ENCODE peak calls at places on chromosomes 13 and 19, in four cellular contexts. Q is neural progenitor cell, M is MM.1S, X is HCT116. H is an unnamed sample.

GRCh38 chr19:47790398-47790814 is 11.9 kb downstream of the SELENOW start:
- DNase-seq in M (peak), X (peak), Q (peak), H (peak)

GRCh38 chr19:18967358-18968146 is 26.5 kb upstream of the HOMER3 start:
- DNase-seq in Q (no peak), M (no peak), X (no peak), H (peak)

GRCh38 chr13:57557979-57558529 is 73.5 kb upstream of the PCDH17 start:
- DNase-seq in Q (peak), M (peak), X (no peak), H (peak)

GRCh38 chr13:29465741-29466293 is 129.7 kb downstream of the SLC7A1 start:
- DNase-seq in Q (no peak), X (no peak), M (no peak), H (no peak)

GRCh38 chr13:99208185-99208584 is 7.5 kb downstream of the UBAC2 start:
- DNase-seq in M (no peak), X (no peak), Q (no peak), H (no peak)

GRCh38 chr19:8396563-8397203 is 6.5 kb downstream of the RAB11B start:
- DNase-seq in X (no peak), Q (peak), M (peak), H (peak)

GRCh38 chr19:31534786-31535185 is 185.6 kb upstream of the TSHZ3 start:
- DNase-seq in X (no peak), Q (no peak), M (no peak), H (no peak)

GRCh38 chr19:41694196-41694595 is 6.1 kb upstream of the CEACAM7 start:
- DNase-seq in X (no peak), Q (no peak), M (no peak), H (no peak)

GRCh38 chr13:37648604-37649003 is 50.0 kb upstream of the POSTN start:
- DNase-seq in X (no peak), M (no peak), Q (no peak), H (no peak)

GRCh38 chr13:48600374-48601364 is 53.1 kb upstream of the CYSLTR2 start:
- DNase-seq in M (no peak), Q (no peak), X (no peak), H (no peak)

GRCh38 chr13:84230568-84230967 is 348.3 kb upstream of the SLITRK1 start:
- DNase-seq in M (no peak), X (no peak), Q (no peak), H (peak)

GRCh38 chr13:32267836-32268439 is 47.2 kb downstream of the ZAR1L start:
- DNase-seq in Q (peak), X (peak), M (peak), H (peak)

GRCh38 chr13:110985570-110985969 is 70.7 kb upstream of the ANKRD10 start:
- DNase-seq in M (no peak), Q (no peak), X (no peak), H (no peak)

GRCh38 chr19:45506246-45506990 is 861 bp upstream of the VASP start:
- DNase-seq in M (peak), Q (peak), X (peak), H (peak)

GRCh38 chr13:30340367-30341184 is 33.2 kb upstream of the KATNAL1 start:
- DNase-seq in M (no peak), X (peak), Q (no peak), H (no peak)

GRCh38 chr13:32032780-32033179 is 1.2 kb downstream of the FRY start:
- DNase-seq in X (no peak), Q (no peak), M (no peak), H (no peak)

GRCh38 chr13:98576963-98577822 is at the start of gene STK24:
- DNase-seq in X (no peak), Q (peak), M (peak), H (peak)

GRCh38 chr13:24071423-24072075 is 89.0 kb upstream of the SPATA13 start:
- DNase-seq in M (no peak), Q (no peak), X (no peak), H (no peak)

GRCh38 chr13:37657134-37657533 is 58.6 kb upstream of the POSTN start:
- DNase-seq in M (no peak), Q (no peak), X (no peak), H (no peak)

GRCh38 chr19:2613507-2614295 is 88.8 kb downstream of the GNG7 start:
- DNase-seq in M (peak), X (no peak), Q (peak), H (peak)

GRCh38 chr13:50911051-50911690 is 1.6 kb downstream of the RNASEH2B start:
- DNase-seq in Q (peak), M (peak), X (no peak), H (no peak)

GRCh38 chr13:50910483-50910805 is 853 bp downstream of the RNASEH2B start:
- DNase-seq in M (no peak), X (peak), Q (peak), H (peak)

GRCh38 chr13:50907781-50908180 is 1.8 kb upstream of the RNASEH2B start:
- DNase-seq in M (no peak), X (no peak), Q (no peak), H (no peak)

GRCh38 chr13:50909605-50910482 is at the start of gene RNASEH2B:
- DNase-seq in M (peak), Q (peak), X (peak), H (peak)

DNA sequence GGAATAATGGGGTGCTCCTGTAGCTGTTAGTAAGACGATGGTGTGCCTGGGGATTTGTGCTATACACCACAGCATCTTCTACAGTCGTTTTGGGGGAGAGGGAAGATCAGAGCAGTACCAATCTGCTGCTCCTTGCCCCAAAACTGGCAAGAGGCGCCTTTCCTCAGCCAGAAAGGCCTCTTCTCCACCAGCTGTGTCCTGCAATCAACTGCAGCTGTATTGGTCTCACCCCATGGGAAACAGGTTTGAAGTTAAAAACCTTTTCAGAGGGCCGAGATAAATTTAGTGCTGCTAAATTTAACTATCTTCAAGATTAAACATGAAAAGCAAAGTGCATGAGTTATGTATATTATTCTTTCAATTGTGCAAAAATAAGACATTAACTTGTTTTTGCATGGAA is 1.2 kb upstream of the RNASEH2B start:
- DNase-seq in Q (no peak), X (no peak), M (peak), H (no peak)
- H2AFZ ChIP-seq in Q (no peak), X (no peak), M (no peak), H (no peak)

GRCh38 chr19:49333426-49334288 is 1.5 kb upstream of the CD37 start:
- DNase-seq in X (no peak), Q (no peak), M (peak), H (no peak)

GRCh38 chr19:49327878-49328544 is 3.0 kb upstream of the SLC6A16 start:
- DNase-seq in M (peak), X (peak), Q (peak), H (peak)

GRCh38 chr19:49328741-49329140 is 3.8 kb upstream of the SLC6A16 start:
- DNase-seq in Q (no peak), M (no peak), X (no peak), H (no peak)

GRCh38 chr19:49335071-49335783 is at the start of gene CD37:
- DNase-seq in M (no peak), X (no peak), Q (no peak), H (no peak)

DNA sequence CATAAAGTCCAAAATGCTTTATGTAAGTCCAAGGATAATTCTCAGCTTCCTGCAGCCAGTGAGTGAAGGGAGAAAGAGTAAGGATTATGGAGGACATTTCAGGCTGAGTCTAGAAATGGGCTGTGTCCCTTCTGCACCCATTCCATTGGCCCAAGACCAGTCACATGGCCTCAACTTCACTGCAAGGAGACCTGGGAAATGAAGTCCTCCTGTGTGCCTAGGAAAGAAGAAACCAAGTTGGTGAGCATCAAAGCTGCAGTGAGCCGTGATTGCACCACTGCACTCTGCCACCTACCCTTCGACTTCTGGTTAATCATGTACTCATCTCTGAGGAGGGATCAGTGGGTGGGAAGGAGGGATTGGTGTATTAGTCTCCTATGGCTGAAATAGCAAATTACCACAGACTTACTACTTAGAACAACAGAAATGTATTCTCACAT is 3.6 kb upstream of the CD37 start:
- DNase-seq in M (peak), Q (peak), X (peak), H (peak)
- H2AFZ ChIP-seq in M (peak), Q (no peak), X (no peak), H (no peak)

DNA sequence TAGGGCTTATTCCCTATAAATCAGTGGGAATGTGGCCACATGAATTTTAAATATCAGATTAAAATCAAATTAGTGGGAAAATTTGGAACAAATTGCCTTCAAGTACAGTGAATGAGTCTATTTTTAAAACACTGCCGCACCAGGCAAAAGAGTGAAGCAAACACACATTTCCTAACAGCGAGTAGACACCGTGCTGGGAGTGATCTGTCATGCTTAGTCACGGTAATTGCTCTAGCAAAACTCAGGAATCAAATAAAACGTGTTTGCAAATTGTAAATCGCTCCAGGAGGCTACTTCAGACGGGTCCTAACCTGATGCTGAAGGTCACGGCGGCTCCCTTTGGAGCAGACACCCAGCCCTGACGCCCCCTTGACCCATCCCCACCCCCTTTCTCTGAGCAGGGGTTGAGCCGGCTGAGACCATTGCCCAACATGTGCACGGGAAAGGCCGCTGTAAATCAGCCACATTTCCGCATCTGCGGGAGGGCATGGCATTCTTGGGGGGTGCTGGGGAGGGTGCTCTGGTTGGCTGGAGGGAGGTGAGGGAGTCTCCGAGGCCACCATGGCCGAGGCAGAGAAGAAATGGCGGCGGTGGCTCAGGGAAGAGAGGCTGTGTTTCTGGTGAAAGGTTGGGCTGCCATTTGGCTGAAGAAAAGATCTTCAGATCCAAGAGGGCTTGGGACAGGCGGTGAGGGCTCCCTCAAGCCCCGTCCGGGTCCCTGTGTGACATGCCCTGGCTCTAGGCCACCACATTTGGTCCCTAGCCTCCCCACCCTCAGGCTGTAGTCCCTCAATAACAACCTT is 8.9 kb downstream of the CEBPA start:
- DNase-seq in Q (no peak), M (no peak), X (no peak), H (no peak)
- H2AFZ ChIP-seq in Q (no peak), M (no peak), X (no peak), H (peak)

DNA sequence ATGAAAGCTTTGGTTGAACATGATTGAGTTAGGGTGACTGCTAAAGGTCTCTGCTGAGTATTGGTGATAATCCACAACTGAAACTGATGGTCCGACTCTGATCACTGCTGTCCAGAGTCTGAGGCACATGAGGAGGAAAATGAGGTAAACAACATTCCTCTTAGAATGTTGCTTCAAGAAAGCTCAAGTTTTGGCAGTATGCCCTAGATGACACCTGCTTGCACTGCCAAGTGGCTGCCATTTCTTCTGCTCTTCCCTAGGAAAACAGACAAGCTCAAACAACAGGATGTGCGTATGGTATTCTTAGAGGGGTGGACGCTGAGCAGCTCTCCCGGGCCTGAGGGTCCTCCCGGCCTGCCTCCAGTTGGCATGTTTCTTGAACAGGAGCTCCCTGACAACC is 15.2 kb upstream of the MTIF3 start:
- DNase-seq in M (no peak), X (no peak), Q (no peak), H (no peak)
- H2AFZ ChIP-seq in M (no peak), X (no peak), Q (no peak), H (no peak)

GRCh38 chr13:108915095-108915633 is 285.8 kb downstream of the MYO16 start:
- DNase-seq in Q (no peak), M (peak), X (no peak), H (peak)
- H2AFZ ChIP-seq in Q (no peak), M (peak), X (peak), H (peak)